ENCODE peak calls at places on chromosomes 4 and X, in four cellular contexts. One of them, this sample, is unnamed.

GRCh38 chrX:19382500-19383145 is 38.9 kb downstream of the PDHA1 start:
- DNase-seq in NCI-H1105: no peak
- DNase-seq in activated naive CD8-positive, alpha-beta T cell treated with anti-CD3 and anti-CD28 coated beads, Interleukin-2, amount 50 U/mL, for 24 hours: peak
- DNase-seq in H7: peak
- DNase-seq in this sample: peak

GRCh38 chrX:72038016-72038415 is 93.7 kb downstream of the RTL5 start:
- DNase-seq in NCI-H1105: no peak
- DNase-seq in H7: no peak
- DNase-seq in activated naive CD8-positive, alpha-beta T cell treated with anti-CD3 and anti-CD28 coated beads, Interleukin-2, amount 50 U/mL, for 24 hours: no peak
- DNase-seq in this sample: no peak

GRCh38 chrX:38970845-38971244 is 169.6 kb downstream of the MID1IP1 start:
- DNase-seq in H7: no peak
- DNase-seq in activated naive CD8-positive, alpha-beta T cell treated with anti-CD3 and anti-CD28 coated beads, Interleukin-2, amount 50 U/mL, for 24 hours: peak
- DNase-seq in NCI-H1105: no peak
- DNase-seq in this sample: no peak

GRCh38 chr4:119666653-119667091 is 38.1 kb upstream of the PDE5A start:
- DNase-seq in NCI-H1105: no peak
- DNase-seq in H7: no peak
- DNase-seq in activated naive CD8-positive, alpha-beta T cell treated with anti-CD3 and anti-CD28 coated beads, Interleukin-2, amount 50 U/mL, for 24 hours: no peak
- DNase-seq in this sample: no peak

GRCh38 chr4:159487284-159487747 is 384.4 kb downstream of the RAPGEF2 start:
- DNase-seq in NCI-H1105: peak
- DNase-seq in activated naive CD8-positive, alpha-beta T cell treated with anti-CD3 and anti-CD28 coated beads, Interleukin-2, amount 50 U/mL, for 24 hours: peak
- DNase-seq in H7: peak
- DNase-seq in this sample: peak

GRCh38 chrX:21989415-21989814 is 42.7 kb upstream of the PHEX start:
- DNase-seq in NCI-H1105: no peak
- DNase-seq in activated naive CD8-positive, alpha-beta T cell treated with anti-CD3 and anti-CD28 coated beads, Interleukin-2, amount 50 U/mL, for 24 hours: peak
- DNase-seq in H7: no peak
- DNase-seq in this sample: no peak

GRCh38 chrX:69032601-69033000 is 132.7 kb downstream of the PJA1 start:
- DNase-seq in NCI-H1105: no peak
- DNase-seq in activated naive CD8-positive, alpha-beta T cell treated with anti-CD3 and anti-CD28 coated beads, Interleukin-2, amount 50 U/mL, for 24 hours: no peak
- DNase-seq in H7: no peak
- DNase-seq in this sample: no peak

GRCh38 chr4:2799971-2800690 is 7.2 kb downstream of the SH3BP2 start:
- DNase-seq in H7: no peak
- DNase-seq in NCI-H1105: no peak
- DNase-seq in activated naive CD8-positive, alpha-beta T cell treated with anti-CD3 and anti-CD28 coated beads, Interleukin-2, amount 50 U/mL, for 24 hours: no peak
- DNase-seq in this sample: no peak

GRCh38 chr4:112589207-112589606 is 47.5 kb downstream of the ZGRF1 start:
- DNase-seq in activated naive CD8-positive, alpha-beta T cell treated with anti-CD3 and anti-CD28 coated beads, Interleukin-2, amount 50 U/mL, for 24 hours: no peak
- DNase-seq in H7: no peak
- DNase-seq in NCI-H1105: no peak
- DNase-seq in this sample: no peak

GRCh38 chr4:15649914-15650545 is 5.1 kb downstream of the FBXL5 start:
- DNase-seq in NCI-H1105: peak
- DNase-seq in H7: peak
- DNase-seq in activated naive CD8-positive, alpha-beta T cell treated with anti-CD3 and anti-CD28 coated beads, Interleukin-2, amount 50 U/mL, for 24 hours: peak
- DNase-seq in this sample: peak

GRCh38 chrX:635428-636192 is 5.0 kb downstream of the SHOX start:
- DNase-seq in NCI-H1105: no peak
- DNase-seq in H7: peak
- DNase-seq in activated naive CD8-positive, alpha-beta T cell treated with anti-CD3 and anti-CD28 coated beads, Interleukin-2, amount 50 U/mL, for 24 hours: no peak
- DNase-seq in this sample: no peak

GRCh38 chrX:69028006-69028760 is 137.1 kb downstream of the PJA1 start:
- DNase-seq in activated naive CD8-positive, alpha-beta T cell treated with anti-CD3 and anti-CD28 coated beads, Interleukin-2, amount 50 U/mL, for 24 hours: no peak
- DNase-seq in NCI-H1105: no peak
- DNase-seq in H7: no peak
- DNase-seq in this sample: no peak

GRCh38 chrX:85828771-85829170 is 218.6 kb downstream of the CHM start:
- DNase-seq in activated naive CD8-positive, alpha-beta T cell treated with anti-CD3 and anti-CD28 coated beads, Interleukin-2, amount 50 U/mL, for 24 hours: no peak
- DNase-seq in NCI-H1105: peak
- DNase-seq in H7: no peak
- DNase-seq in this sample: no peak

GRCh38 chr4:142961866-142962265 is 115.8 kb upstream of the INPP4B start:
- DNase-seq in activated naive CD8-positive, alpha-beta T cell treated with anti-CD3 and anti-CD28 coated beads, Interleukin-2, amount 50 U/mL, for 24 hours: no peak
- DNase-seq in H7: no peak
- DNase-seq in NCI-H1105: no peak
- DNase-seq in this sample: no peak

GRCh38 chr4:175369087-175369486 is 443.0 kb downstream of the GPM6A start:
- DNase-seq in H7: no peak
- DNase-seq in activated naive CD8-positive, alpha-beta T cell treated with anti-CD3 and anti-CD28 coated beads, Interleukin-2, amount 50 U/mL, for 24 hours: no peak
- DNase-seq in NCI-H1105: no peak
- DNase-seq in this sample: no peak

GRCh38 chr4:20506827-20507226 is 193.4 kb upstream of the PACRGL start:
- DNase-seq in NCI-H1105: no peak
- DNase-seq in H7: no peak
- DNase-seq in activated naive CD8-positive, alpha-beta T cell treated with anti-CD3 and anti-CD28 coated beads, Interleukin-2, amount 50 U/mL, for 24 hours: no peak
- DNase-seq in this sample: no peak

GRCh38 chrX:119870626-119871131 is 854 bp downstream of the RNF113A start:
- DNase-seq in activated naive CD8-positive, alpha-beta T cell treated with anti-CD3 and anti-CD28 coated beads, Interleukin-2, amount 50 U/mL, for 24 hours: no peak
- DNase-seq in NCI-H1105: no peak
- DNase-seq in H7: peak
- DNase-seq in this sample: peak

GRCh38 chrX:47321386-47321785 is 49.0 kb upstream of the ZNF157 start:
- DNase-seq in activated naive CD8-positive, alpha-beta T cell treated with anti-CD3 and anti-CD28 coated beads, Interleukin-2, amount 50 U/mL, for 24 hours: no peak
- DNase-seq in H7: peak
- DNase-seq in NCI-H1105: no peak
- DNase-seq in this sample: no peak

GRCh38 chr4:133151301-133151680 is 2.2 kb downstream of the PCDH10 start:
- DNase-seq in H7: peak
- DNase-seq in NCI-H1105: no peak
- DNase-seq in activated naive CD8-positive, alpha-beta T cell treated with anti-CD3 and anti-CD28 coated beads, Interleukin-2, amount 50 U/mL, for 24 hours: no peak
- DNase-seq in this sample: peak

GRCh38 chrX:136725446-136726104 is 55.2 kb downstream of the ARHGEF6 start:
- DNase-seq in activated naive CD8-positive, alpha-beta T cell treated with anti-CD3 and anti-CD28 coated beads, Interleukin-2, amount 50 U/mL, for 24 hours: no peak
- DNase-seq in H7: no peak
- DNase-seq in NCI-H1105: no peak
- DNase-seq in this sample: no peak

GRCh38 chrX:149003863-149004660 is 501.0 kb downstream of the IDS start:
- DNase-seq in H7: no peak
- DNase-seq in activated naive CD8-positive, alpha-beta T cell treated with anti-CD3 and anti-CD28 coated beads, Interleukin-2, amount 50 U/mL, for 24 hours: no peak
- DNase-seq in NCI-H1105: no peak
- DNase-seq in this sample: no peak